ENCODE peak calls at places on chromosomes 13 and 19, in nine cellular contexts. T, U, A, C, R, S, X, F and H are unnamed samples.

GRCh38 chr19:56671613-56671994 is at the start of gene ZNF835:
- DNase-seq in T (no peak), U (no peak), A (no peak), C (peak; percentile 86), R (no peak), S (no peak), X (no peak), F (peak; percentile 94), H (no peak)

GRCh38 chr19:30168760-30169159 is 203.4 kb upstream of the ZNF536 start:
- DNase-seq in T (no peak), U (no peak), A (no peak), C (no peak), R (no peak), S (no peak), X (no peak), F (no peak), H (no peak)

GRCh38 chr13:113567681-113568080 is 16.9 kb upstream of the TFDP1 start:
- DNase-seq in T (no peak), U (no peak), A (no peak), C (peak; percentile 28), R (no peak), S (no peak), X (no peak), F (no peak), H (no peak)

GRCh38 chr13:110663044-110663443 is 42.9 kb downstream of the CARS2 start:
- DNase-seq in T (no peak), U (no peak), A (no peak), C (no peak), R (no peak), S (no peak), X (no peak), F (no peak), H (no peak)

GRCh38 chr13:90783273-90783672 is 564.2 kb upstream of the MIR17HG start:
- DNase-seq in T (no peak), U (no peak), A (no peak), C (no peak), R (no peak), S (no peak), X (no peak), F (no peak), H (no peak)

GRCh38 chr13:65638572-65639168 is 1591.5 kb downstream of the PCDH9 start:
- DNase-seq in T (peak; percentile 0), U (peak; percentile 35), A (peak; percentile 16), C (no peak), R (peak; percentile 51), S (no peak), X (peak; percentile 11), F (peak; percentile 0), H (peak; percentile 58)

GRCh38 chr13:22175815-22176214 is 504.9 kb downstream of the FGF9 start:
- DNase-seq in T (no peak), U (no peak), A (no peak), C (no peak), R (no peak), S (no peak), X (peak; percentile 9), F (no peak), H (peak; percentile 8)

GRCh38 chr13:50757021-50757420 is 86.5 kb downstream of the DLEU7 start:
- DNase-seq in T (no peak), U (no peak), A (no peak), C (no peak), R (no peak), S (no peak), X (no peak), F (no peak), H (no peak)

GRCh38 chr13:81116461-81117282 is 775.7 kb upstream of the SPRY2 start:
- DNase-seq in T (no peak), U (no peak), A (no peak), C (no peak), R (no peak), S (no peak), X (no peak), F (no peak), H (no peak)

GRCh38 chr13:43652751-43653150 is 134.0 kb downstream of the ENOX1 start:
- DNase-seq in T (no peak), U (no peak), A (no peak), C (no peak), R (no peak), S (no peak), X (no peak), F (no peak), H (no peak)

GRCh38 chr13:112615391-112615790 is 27.4 kb upstream of the TUBGCP3 start:
- DNase-seq in T (no peak), U (no peak), A (no peak), C (peak; percentile 29), R (no peak), S (no peak), X (peak; percentile 2), F (no peak), H (no peak)

GRCh38 chr19:13788991-13789390 is 6.3 kb upstream of the ZSWIM4 start:
- DNase-seq in T (no peak), U (no peak), A (no peak), C (no peak), R (no peak), S (no peak), X (no peak), F (no peak), H (peak; percentile 84)

DNA sequence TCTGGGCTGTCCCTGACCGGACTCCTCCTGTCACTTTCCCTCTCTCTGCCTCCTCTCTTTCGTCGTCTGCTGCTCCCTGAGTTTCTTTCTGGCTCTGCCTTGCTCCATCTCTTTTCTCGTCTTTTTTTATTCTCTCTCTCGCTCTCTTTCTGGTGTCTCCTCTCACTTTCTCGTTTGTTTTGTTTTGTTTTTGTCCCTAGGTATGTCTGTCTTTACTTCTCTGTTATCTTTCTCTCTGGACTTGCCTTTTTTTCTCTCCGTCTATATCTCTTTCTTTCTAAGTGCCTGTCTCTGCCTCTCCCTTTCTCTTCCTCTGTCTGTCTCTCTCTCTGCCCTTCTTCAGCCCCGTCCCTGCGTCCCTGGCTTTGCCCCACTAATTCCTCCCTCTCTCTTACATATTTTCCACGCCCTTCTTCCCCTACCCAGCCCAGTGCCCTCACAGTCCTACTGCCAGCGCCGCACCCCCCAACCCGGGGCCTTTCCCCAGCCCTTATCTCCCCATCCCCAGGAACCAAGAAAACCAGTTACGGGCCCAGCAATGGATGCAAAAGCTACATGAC is 48.1 kb upstream of the SHKBP1 start:
- DNase-seq in T (no peak), U (no peak), A (no peak), C (no peak), R (no peak), S (no peak), X (no peak), F (no peak), H (no peak)
- H3K4me3 ChIP-seq in T (no peak overlapping the region), U (peak overlapping the region; percentile 27), A (no peak overlapping the region), C (no peak overlapping the region), R (no peak overlapping the region), S (no peak overlapping the region), X (no peak overlapping the region), F (no peak overlapping the region), H (no peak overlapping the region)

GRCh38 chr13:38530492-38530891 is 156.4 kb upstream of the FREM2 start:
- DNase-seq in T (no peak), U (no peak), A (no peak), C (no peak), R (no peak), S (no peak), X (no peak), F (peak; percentile 6), H (peak; percentile 14)
- TF ChIP-seq CTCF in T (peak; percentile 31), U (no peak), A (peak; percentile 38), C (peak; percentile 6), R (no peak), S (no peak), X (no peak), F (peak; percentile 56), H (no peak)

GRCh38 chr19:51573331-51573730 is 2.2 kb downstream of the ZNF175 start:
- DNase-seq in T (no peak), U (no peak), A (no peak), C (no peak), R (peak; percentile 34), S (no peak), X (no peak), F (no peak), H (no peak)

GRCh38 chr19:51570962-51571575 is at the start of gene ZNF175:
- DNase-seq in T (peak; percentile 95), U (peak; percentile 98), A (peak; percentile 86), C (peak; percentile 91), R (peak; percentile 100), S (peak; percentile 97), X (peak; percentile 79), F (peak; percentile 75), H (peak; percentile 97)

GRCh38 chr19:51572415-51572814 is 1.3 kb downstream of the ZNF175 start:
- DNase-seq in T (no peak), U (no peak), A (no peak), C (no peak), R (peak; percentile 49), S (no peak), X (peak; percentile 24), F (no peak), H (peak; percentile 56)

GRCh38 chr19:51571599-51571998 is 516 bp downstream of the ZNF175 start:
- DNase-seq in T (no peak), U (no peak), A (no peak), C (no peak), R (no peak), S (no peak), X (no peak), F (peak; percentile 20), H (peak; percentile 25)

GRCh38 chr19:51572908-51573307 is 1.8 kb downstream of the ZNF175 start:
- DNase-seq in T (no peak), U (no peak), A (no peak), C (no peak), R (peak; percentile 71), S (no peak), X (no peak), F (no peak), H (no peak)
- TF ChIP-seq MAX in T (no peak), U (no peak), A (no peak), C (no peak), R (no peak), S (no peak), X (no peak), F (no peak), H (no peak)

GRCh38 chr13:48491423-48492122 is 41.3 kb downstream of the RCBTB2 start:
- DNase-seq in T (no peak), U (no peak), A (no peak), C (no peak), R (no peak), S (no peak), X (no peak), F (no peak), H (no peak)

GRCh38 chr13:48489666-48490065 is 43.2 kb downstream of the RCBTB2 start:
- DNase-seq in T (no peak), U (no peak), A (no peak), C (no peak), R (no peak), S (no peak), X (no peak), F (no peak), H (no peak)

GRCh38 chr13:48489003-48489402 is 43.9 kb downstream of the RCBTB2 start:
- DNase-seq in T (no peak), U (no peak), A (no peak), C (no peak), R (no peak), S (no peak), X (no peak), F (no peak), H (no peak)

GRCh38 chr13:48492123-48493075 is 40.5 kb downstream of the RCBTB2 start:
- DNase-seq in T (no peak), U (no peak), A (no peak), C (no peak), R (peak; percentile 87), S (peak; percentile 98), X (no peak), F (no peak), H (peak; percentile 93)

GRCh38 chr13:48490241-48490640 is 42.6 kb downstream of the RCBTB2 start:
- DNase-seq in T (no peak), U (no peak), A (no peak), C (no peak), R (no peak), S (no peak), X (no peak), F (no peak), H (no peak)
- H3K4me3 ChIP-seq in T (no peak overlapping the region), U (no peak overlapping the region), A (no peak overlapping the region), C (no peak overlapping the region), R (no peak overlapping the region), S (peak overlapping the region; percentile 24), X (no peak overlapping the region), F (no peak overlapping the region), H (no peak overlapping the region)